ENCODE peak calls at places on chromosomes 11 and 22, in five cellular contexts. One of them, this sample, is unnamed.

GRCh38 chr22:38824587-38824986 is 19.2 kb downstream of the NPTXR start:
- DNase-seq in activated naive CD8-positive, alpha-beta T cell treated with anti-CD3 and anti-CD28 coated beads, Interleukin-2, amount 50 U/mL, for 24 hours: peak
- DNase-seq in OCI-M1: peak
- DNase-seq in T follicular helper cell: no peak
- DNase-seq in IMR-90: peak
- DNase-seq in this sample: peak

GRCh38 chr11:19557720-19558140 is 154.9 kb upstream of the NAV2 start:
- DNase-seq in activated naive CD8-positive, alpha-beta T cell treated with anti-CD3 and anti-CD28 coated beads, Interleukin-2, amount 50 U/mL, for 24 hours: peak
- DNase-seq in T follicular helper cell: peak
- DNase-seq in OCI-M1: peak
- DNase-seq in IMR-90: peak
- DNase-seq in this sample: peak

GRCh38 chr11:95487938-95488337 is 256.9 kb upstream of the SESN3 start:
- DNase-seq in OCI-M1: no peak
- DNase-seq in T follicular helper cell: no peak
- DNase-seq in IMR-90: no peak
- DNase-seq in activated naive CD8-positive, alpha-beta T cell treated with anti-CD3 and anti-CD28 coated beads, Interleukin-2, amount 50 U/mL, for 24 hours: no peak
- DNase-seq in this sample: no peak

GRCh38 chr11:62573006-62573591 is 592 bp downstream of the EEF1G start:
- DNase-seq in T follicular helper cell: no peak
- DNase-seq in OCI-M1: peak
- DNase-seq in activated naive CD8-positive, alpha-beta T cell treated with anti-CD3 and anti-CD28 coated beads, Interleukin-2, amount 50 U/mL, for 24 hours: no peak
- DNase-seq in IMR-90: no peak
- DNase-seq in this sample: no peak

GRCh38 chr11:17921620-17922473 is 91.0 kb downstream of the SERGEF start:
- DNase-seq in OCI-M1: peak
- DNase-seq in IMR-90: peak
- DNase-seq in T follicular helper cell: no peak
- DNase-seq in activated naive CD8-positive, alpha-beta T cell treated with anti-CD3 and anti-CD28 coated beads, Interleukin-2, amount 50 U/mL, for 24 hours: no peak
- DNase-seq in this sample: no peak

GRCh38 chr11:14578551-14578956 is 58.4 kb upstream of the PSMA1 start:
- DNase-seq in IMR-90: peak
- DNase-seq in activated naive CD8-positive, alpha-beta T cell treated with anti-CD3 and anti-CD28 coated beads, Interleukin-2, amount 50 U/mL, for 24 hours: peak
- DNase-seq in T follicular helper cell: peak
- DNase-seq in OCI-M1: peak
- DNase-seq in this sample: no peak

GRCh38 chr11:133598879-133599278 is 66.6 kb upstream of the OPCML start:
- DNase-seq in T follicular helper cell: no peak
- DNase-seq in activated naive CD8-positive, alpha-beta T cell treated with anti-CD3 and anti-CD28 coated beads, Interleukin-2, amount 50 U/mL, for 24 hours: no peak
- DNase-seq in IMR-90: no peak
- DNase-seq in OCI-M1: no peak
- DNase-seq in this sample: no peak

GRCh38 chr11:125564357-125564756 is 4.9 kb upstream of the EI24 start:
- DNase-seq in OCI-M1: no peak
- DNase-seq in activated naive CD8-positive, alpha-beta T cell treated with anti-CD3 and anti-CD28 coated beads, Interleukin-2, amount 50 U/mL, for 24 hours: no peak
- DNase-seq in IMR-90: no peak
- DNase-seq in T follicular helper cell: no peak
- DNase-seq in this sample: no peak

GRCh38 chr11:126871792-126872191 is 128.8 kb downstream of the KIRREL3 start:
- DNase-seq in activated naive CD8-positive, alpha-beta T cell treated with anti-CD3 and anti-CD28 coated beads, Interleukin-2, amount 50 U/mL, for 24 hours: no peak
- DNase-seq in IMR-90: peak
- DNase-seq in T follicular helper cell: no peak
- DNase-seq in OCI-M1: no peak
- DNase-seq in this sample: no peak

GRCh38 chr11:94325681-94326080 is 21.3 kb downstream of the IZUMO1R start:
- DNase-seq in activated naive CD8-positive, alpha-beta T cell treated with anti-CD3 and anti-CD28 coated beads, Interleukin-2, amount 50 U/mL, for 24 hours: peak
- DNase-seq in IMR-90: peak
- DNase-seq in T follicular helper cell: peak
- DNase-seq in OCI-M1: peak
- DNase-seq in this sample: no peak

GRCh38 chr11:57597971-57598830 is 716 bp downstream of the SERPING1 start:
- DNase-seq in activated naive CD8-positive, alpha-beta T cell treated with anti-CD3 and anti-CD28 coated beads, Interleukin-2, amount 50 U/mL, for 24 hours: no peak
- DNase-seq in T follicular helper cell: no peak
- DNase-seq in OCI-M1: peak
- DNase-seq in IMR-90: peak
- DNase-seq in this sample: peak

GRCh38 chr11:68970921-68971636 is 9.7 kb downstream of the MRGPRD start:
- DNase-seq in activated naive CD8-positive, alpha-beta T cell treated with anti-CD3 and anti-CD28 coated beads, Interleukin-2, amount 50 U/mL, for 24 hours: no peak
- DNase-seq in T follicular helper cell: no peak
- DNase-seq in OCI-M1: no peak
- DNase-seq in IMR-90: no peak
- DNase-seq in this sample: peak

GRCh38 chr11:123690490-123690889 is 36.1 kb upstream of the SCN3B start:
- DNase-seq in activated naive CD8-positive, alpha-beta T cell treated with anti-CD3 and anti-CD28 coated beads, Interleukin-2, amount 50 U/mL, for 24 hours: no peak
- DNase-seq in IMR-90: peak
- DNase-seq in T follicular helper cell: no peak
- DNase-seq in OCI-M1: no peak
- DNase-seq in this sample: no peak

GRCh38 chr22:45818130-45819085 is 146.8 kb downstream of the ATXN10 start:
- DNase-seq in IMR-90: no peak
- DNase-seq in activated naive CD8-positive, alpha-beta T cell treated with anti-CD3 and anti-CD28 coated beads, Interleukin-2, amount 50 U/mL, for 24 hours: no peak
- DNase-seq in T follicular helper cell: no peak
- DNase-seq in OCI-M1: no peak
- DNase-seq in this sample: no peak

GRCh38 chr11:20055312-20055711 is 105.0 kb downstream of the DBX1 start:
- DNase-seq in T follicular helper cell: no peak
- DNase-seq in IMR-90: no peak
- DNase-seq in activated naive CD8-positive, alpha-beta T cell treated with anti-CD3 and anti-CD28 coated beads, Interleukin-2, amount 50 U/mL, for 24 hours: no peak
- DNase-seq in OCI-M1: no peak
- DNase-seq in this sample: no peak

GRCh38 chr11:35678471-35678870 is 15.9 kb downstream of the TRIM44 start:
- DNase-seq in IMR-90: no peak
- DNase-seq in OCI-M1: no peak
- DNase-seq in T follicular helper cell: no peak
- DNase-seq in activated naive CD8-positive, alpha-beta T cell treated with anti-CD3 and anti-CD28 coated beads, Interleukin-2, amount 50 U/mL, for 24 hours: no peak
- DNase-seq in this sample: no peak

GRCh38 chr11:119173453-119173852 is 4.9 kb downstream of the NLRX1 start:
- DNase-seq in OCI-M1: no peak
- DNase-seq in T follicular helper cell: no peak
- DNase-seq in activated naive CD8-positive, alpha-beta T cell treated with anti-CD3 and anti-CD28 coated beads, Interleukin-2, amount 50 U/mL, for 24 hours: no peak
- DNase-seq in IMR-90: no peak
- DNase-seq in this sample: no peak

GRCh38 chr22:44743804-44744211 is 8.6 kb upstream of the ARHGAP8 start:
- DNase-seq in IMR-90: peak
- DNase-seq in T follicular helper cell: no peak
- DNase-seq in activated naive CD8-positive, alpha-beta T cell treated with anti-CD3 and anti-CD28 coated beads, Interleukin-2, amount 50 U/mL, for 24 hours: no peak
- DNase-seq in OCI-M1: no peak
- DNase-seq in this sample: no peak